ENCODE peak calls at places on chromosomes 13 and 19, in four cellular contexts. X is H9, O is right lobe of liver, N is gastrocnemius medialis. K is an unnamed sample.

GRCh38 chr13:75330770-75331169 is 151.2 kb downstream of the TBC1D4 start:
- DNase-seq in X (no peak), N (no peak), O (no peak), K (no peak)

GRCh38 chr13:99800004-99800403 is 171.6 kb downstream of the ZIC5 start:
- DNase-seq in X (peak; percentile 37), N (no peak), O (no peak), K (no peak)

GRCh38 chr13:52845766-52846566 is 2.5 kb downstream of the PCDH8 start:
- DNase-seq in X (peak; percentile 88), O (peak; percentile 60), N (no peak), K (no peak)

GRCh38 chr19:6033744-6034264 is 55.9 kb upstream of the RANBP3 start:
- DNase-seq in O (no peak), X (no peak), N (no peak), K (no peak)

GRCh38 chr13:113996081-113996911 is 22.4 kb upstream of the C13orf46 start:
- DNase-seq in N (no peak), X (no peak), O (peak; percentile 49), K (no peak)

GRCh38 chr19:8113017-8113416 is 36.4 kb downstream of the FBN3 start:
- DNase-seq in N (no peak), X (no peak), O (peak; percentile 2), K (no peak)

GRCh38 chr19:46674416-46675178 is 13.6 kb upstream of the DACT3 start:
- DNase-seq in O (no peak), X (peak; percentile 94), N (no peak), K (no peak)

GRCh38 chr19:47437500-47437899 is 18.2 kb upstream of the MEIS3 start:
- DNase-seq in N (no peak), X (no peak), O (no peak), K (no peak)

GRCh38 chr19:4829001-4829712 is 2.4 kb downstream of the TICAM1 start:
- DNase-seq in N (no peak), X (no peak), O (peak; percentile 83), K (no peak)

GRCh38 chr13:111129465-111130110 is 14.5 kb downstream of the ARHGEF7 start:
- DNase-seq in N (no peak), X (no peak), O (no peak), K (no peak)

GRCh38 chr13:51761638-51762350 is 42.2 kb downstream of the DHRS12 start:
- DNase-seq in O (no peak), N (no peak), X (no peak), K (no peak)

GRCh38 chr19:53076984-53077383 is 26.2 kb downstream of the ZNF160 start:
- DNase-seq in X (peak; percentile 91), O (no peak), N (peak; percentile 14), K (no peak)

GRCh38 chr19:34480971-34481821 is at the start of gene WTIP:
- DNase-seq in O (peak; percentile 66), N (peak; percentile 18), X (peak; percentile 74), K (peak; percentile 43)

GRCh38 chr19:30621326-30621920 is 249.2 kb downstream of the ZNF536 start:
- DNase-seq in O (no peak), X (no peak), N (no peak), K (no peak)

GRCh38 chr13:64278493-64278892 is 2862.8 kb upstream of the PCDH20 start:
- DNase-seq in N (no peak), O (no peak), X (no peak), K (no peak)

GRCh38 chr13:25286308-25286968 is 850 bp downstream of the MTMR6 start:
- DNase-seq in O (no peak), N (no peak), X (no peak), K (no peak)

GRCh38 chr13:66665991-66666390 is 564.1 kb downstream of the PCDH9 start:
- DNase-seq in N (no peak), X (peak; percentile 51), O (no peak), K (no peak)

GRCh38 chr13:64723735-64724134 is 2506.4 kb downstream of the PCDH9 start:
- DNase-seq in O (no peak), X (no peak), N (no peak), K (no peak)

GRCh38 chr13:76944457-76944856 is 3.9 kb upstream of the ACOD1 start:
- DNase-seq in O (no peak), N (no peak), X (no peak), K (no peak)

GRCh38 chr19:15294591-15294990 is 37.7 kb downstream of the BRD4 start:
- DNase-seq in N (no peak), X (no peak), O (no peak), K (no peak)

GRCh38 chr13:97004096-97004876 is 10.0 kb upstream of the OXGR1 start:
- DNase-seq in O (no peak), X (no peak), N (no peak), K (no peak)

DNA sequence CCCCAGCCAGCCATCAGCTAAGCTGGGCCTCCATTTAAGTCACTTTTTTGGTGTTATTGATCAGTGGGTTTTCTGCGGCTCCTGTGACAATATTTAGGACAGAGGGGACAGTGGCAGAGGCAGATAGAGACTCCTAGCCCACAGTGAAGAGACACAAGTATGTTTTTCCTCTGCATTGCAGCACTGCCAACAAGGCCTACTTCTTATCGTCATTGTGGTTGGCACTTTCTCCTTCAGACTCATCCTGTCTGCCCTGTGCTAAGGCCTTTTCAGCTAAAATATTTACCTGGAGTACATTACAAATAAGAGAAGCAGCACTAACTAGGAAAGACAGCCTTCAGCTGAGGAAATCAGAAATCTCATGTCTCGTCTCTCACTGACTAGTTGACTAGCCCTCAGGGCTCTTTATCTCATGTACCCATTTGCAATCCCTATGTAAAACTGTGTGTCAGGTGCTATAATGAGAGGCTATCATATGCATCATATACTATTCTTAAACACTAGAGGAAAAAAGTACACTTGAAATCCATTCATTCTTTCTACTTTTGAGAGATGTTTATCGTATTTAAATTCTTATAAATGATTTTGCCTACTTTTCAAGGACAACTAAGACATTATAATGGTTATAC is 62.2 kb downstream of the ZAR1L start:
- DNase-seq in X (no peak), O (no peak), N (no peak), K (no peak)
- H3K27ac ChIP-seq in X (no peak overlapping the region), O (peak overlapping the region; percentile 87), N (peak overlapping the region; percentile 72), K (peak overlapping the region; percentile 33)

GRCh38 chr13:20125129-20125782 is 35.6 kb downstream of the GJA3 start:
- DNase-seq in O (no peak), X (peak; percentile 3), N (no peak), K (no peak)
- TF ChIP-seq CTCF in O (no peak), X (no peak), N (no peak), K (no peak)

GRCh38 chr13:92952161-92952560 is 274.4 kb upstream of the GPC6 start:
- DNase-seq in N (no peak), O (no peak), X (no peak), K (no peak)
- H3K4me1 ChIP-seq in N (no peaks in the 10 kb centered on the region), O (no peaks in the 10 kb centered on the region), X (no peaks in the 10 kb centered on the region), K (no peaks in the 10 kb centered on the region)

GRCh38 chr19:1412323-1412923 is 5.0 kb downstream of the DAZAP1 start:
- DNase-seq in X (no peak), O (no peak), N (no peak), K (no peak)
- H3K27ac ChIP-seq in X (no peak overlapping the region), O (no peak overlapping the region), N (peak overlapping the region; percentile 93), K (peak overlapping the region; percentile 50)

GRCh38 chr19:32068805-32069204 is 276.6 kb upstream of the ZNF507 start:
- DNase-seq in N (no peak), X (no peak), O (no peak), K (no peak)
- TF ChIP-seq CTCF in N (no peak), X (no peak), O (no peak), K (no peak)

GRCh38 chr19:39449116-39449797 is 3.9 kb downstream of the SUPT5H start:
- DNase-seq in O (no peak), N (no peak), X (no peak), K (no peak)

GRCh38 chr19:39448271-39448670 is 2.9 kb downstream of the SUPT5H start:
- DNase-seq in N (no peak), O (no peak), X (no peak), K (no peak)

GRCh38 chr19:39444598-39445257 is 654 bp upstream of the SUPT5H start:
- DNase-seq in X (no peak), O (no peak), N (no peak), K (no peak)

GRCh38 chr19:39446365-39447084 is 1.1 kb downstream of the SUPT5H start:
- DNase-seq in X (no peak), N (no peak), O (no peak), K (no peak)

GRCh38 chr19:39445258-39446071 is at the start of gene SUPT5H:
- DNase-seq in O (peak; percentile 99), N (peak; percentile 97), X (peak; percentile 97), K (peak; percentile 94)
- H3K4me1 ChIP-seq in O (peaks cover 34% of the 10 kb centered on the region), N (peaks cover 14% of the 10 kb centered on the region), X (no peaks in the 10 kb centered on the region), K (peaks cover 7% of the 10 kb centered on the region)

GRCh38 chr19:33040994-33041827 is 23.5 kb downstream of the RHPN2 start:
- DNase-seq in O (peak; percentile 82), X (no peak), N (no peak), K (no peak)
- H3K27ac ChIP-seq in O (peak overlapping the region; percentile 94), X (no peak overlapping the region), N (no peak overlapping the region), K (peak overlapping the region; percentile 72)

K was measured in tibial nerve.